ENCODE peak calls at places on chromosomes 3 and 15, in ten cellular contexts. One of them, this sample, is unnamed.

GRCh38 chr15:90497912-90498311 is 31.8 kb upstream of the CRTC3 start:
- DNase-seq in activated CD8-positive, alpha-beta memory T cell treated with anti-CD3 and anti-CD28 coated beads for 48 hours: no peak
- DNase-seq in germinal center: no peak
- DNase-seq in mammary epithelial cell: no peak
- DNase-seq in left ventricle myocardium superior: no peak
- DNase-seq in HAP-1: no peak
- DNase-seq in activated T-helper 1 cell treated with Interleukin-2 at 50 U/mL for 16 hours: no peak
- DNase-seq in tibial nerve: no peak
- DNase-seq in progenitor cell of endocrine pancreas: no peak
- DNase-seq in upper lobe of left lung: peak
- DNase-seq in this sample: peak

GRCh38 chr3:37852097-37852496 is 9.6 kb upstream of the CTDSPL start:
- DNase-seq in progenitor cell of endocrine pancreas: no peak
- DNase-seq in activated T-helper 1 cell treated with Interleukin-2 at 50 U/mL for 16 hours: no peak
- DNase-seq in mammary epithelial cell: peak
- DNase-seq in HAP-1: no peak
- DNase-seq in left ventricle myocardium superior: no peak
- DNase-seq in germinal center: no peak
- DNase-seq in upper lobe of left lung: no peak
- DNase-seq in activated CD8-positive, alpha-beta memory T cell treated with anti-CD3 and anti-CD28 coated beads for 48 hours: no peak
- DNase-seq in tibial nerve: no peak
- DNase-seq in this sample: no peak

GRCh38 chr3:48015451-48016182 is 599 bp downstream of the MAP4 start:
- DNase-seq in progenitor cell of endocrine pancreas: no peak
- DNase-seq in left ventricle myocardium superior: no peak
- DNase-seq in activated T-helper 1 cell treated with Interleukin-2 at 50 U/mL for 16 hours: no peak
- DNase-seq in upper lobe of left lung: no peak
- DNase-seq in activated CD8-positive, alpha-beta memory T cell treated with anti-CD3 and anti-CD28 coated beads for 48 hours: no peak
- DNase-seq in tibial nerve: no peak
- DNase-seq in germinal center: no peak
- DNase-seq in HAP-1: no peak
- DNase-seq in mammary epithelial cell: peak
- DNase-seq in this sample: no peak

GRCh38 chr15:63490345-63491034 is 13.9 kb upstream of the USP3 start:
- DNase-seq in activated T-helper 1 cell treated with Interleukin-2 at 50 U/mL for 16 hours: no peak
- DNase-seq in progenitor cell of endocrine pancreas: no peak
- DNase-seq in tibial nerve: peak
- DNase-seq in left ventricle myocardium superior: no peak
- DNase-seq in activated CD8-positive, alpha-beta memory T cell treated with anti-CD3 and anti-CD28 coated beads for 48 hours: no peak
- DNase-seq in mammary epithelial cell: no peak
- DNase-seq in upper lobe of left lung: peak
- DNase-seq in HAP-1: no peak
- DNase-seq in germinal center: no peak
- DNase-seq in this sample: no peak

GRCh38 chr3:194140520-194141414 is 4.8 kb downstream of the HES1 start:
- DNase-seq in mammary epithelial cell: peak
- DNase-seq in activated CD8-positive, alpha-beta memory T cell treated with anti-CD3 and anti-CD28 coated beads for 48 hours: no peak
- DNase-seq in upper lobe of left lung: peak
- DNase-seq in tibial nerve: no peak
- DNase-seq in progenitor cell of endocrine pancreas: peak
- DNase-seq in germinal center: peak
- DNase-seq in left ventricle myocardium superior: peak
- DNase-seq in HAP-1: peak
- DNase-seq in activated T-helper 1 cell treated with Interleukin-2 at 50 U/mL for 16 hours: no peak
- DNase-seq in this sample: peak

GRCh38 chr15:73985101-73985873 is 6.8 kb downstream of the STOML1 start:
- DNase-seq in HAP-1: no peak
- DNase-seq in left ventricle myocardium superior: peak
- DNase-seq in germinal center: no peak
- DNase-seq in upper lobe of left lung: no peak
- DNase-seq in tibial nerve: no peak
- DNase-seq in progenitor cell of endocrine pancreas: no peak
- DNase-seq in mammary epithelial cell: peak
- DNase-seq in activated T-helper 1 cell treated with Interleukin-2 at 50 U/mL for 16 hours: no peak
- DNase-seq in activated CD8-positive, alpha-beta memory T cell treated with anti-CD3 and anti-CD28 coated beads for 48 hours: no peak
- DNase-seq in this sample: no peak

GRCh38 chr3:171835116-171835515 is 8.0 kb upstream of the TMEM212 start:
- DNase-seq in tibial nerve: no peak
- DNase-seq in progenitor cell of endocrine pancreas: no peak
- DNase-seq in activated T-helper 1 cell treated with Interleukin-2 at 50 U/mL for 16 hours: no peak
- DNase-seq in activated CD8-positive, alpha-beta memory T cell treated with anti-CD3 and anti-CD28 coated beads for 48 hours: no peak
- DNase-seq in HAP-1: no peak
- DNase-seq in left ventricle myocardium superior: no peak
- DNase-seq in mammary epithelial cell: no peak
- DNase-seq in germinal center: no peak
- DNase-seq in upper lobe of left lung: no peak
- DNase-seq in this sample: no peak

GRCh38 chr3:148309390-148310035 is 388.2 kb upstream of the AGTR1 start:
- DNase-seq in mammary epithelial cell: peak
- DNase-seq in upper lobe of left lung: no peak
- DNase-seq in activated CD8-positive, alpha-beta memory T cell treated with anti-CD3 and anti-CD28 coated beads for 48 hours: no peak
- DNase-seq in tibial nerve: peak
- DNase-seq in activated T-helper 1 cell treated with Interleukin-2 at 50 U/mL for 16 hours: no peak
- DNase-seq in progenitor cell of endocrine pancreas: no peak
- DNase-seq in HAP-1: peak
- DNase-seq in left ventricle myocardium superior: no peak
- DNase-seq in germinal center: no peak
- DNase-seq in this sample: peak

GRCh38 chr3:160869825-160870224 is 113.8 kb downstream of the PPM1L start:
- DNase-seq in mammary epithelial cell: peak
- DNase-seq in progenitor cell of endocrine pancreas: no peak
- DNase-seq in HAP-1: no peak
- DNase-seq in tibial nerve: no peak
- DNase-seq in activated CD8-positive, alpha-beta memory T cell treated with anti-CD3 and anti-CD28 coated beads for 48 hours: no peak
- DNase-seq in activated T-helper 1 cell treated with Interleukin-2 at 50 U/mL for 16 hours: no peak
- DNase-seq in left ventricle myocardium superior: peak
- DNase-seq in germinal center: no peak
- DNase-seq in upper lobe of left lung: peak
- DNase-seq in this sample: peak

GRCh38 chr3:189233225-189233858 is 61.6 kb downstream of the TPRG1 start:
- DNase-seq in mammary epithelial cell: peak
- DNase-seq in activated T-helper 1 cell treated with Interleukin-2 at 50 U/mL for 16 hours: no peak
- DNase-seq in germinal center: no peak
- DNase-seq in HAP-1: peak
- DNase-seq in activated CD8-positive, alpha-beta memory T cell treated with anti-CD3 and anti-CD28 coated beads for 48 hours: no peak
- DNase-seq in tibial nerve: peak
- DNase-seq in left ventricle myocardium superior: peak
- DNase-seq in upper lobe of left lung: peak
- DNase-seq in progenitor cell of endocrine pancreas: peak
- DNase-seq in this sample: peak

GRCh38 chr3:15064299-15064834 is 748 bp downstream of the MRPS25 start:
- DNase-seq in germinal center: peak
- DNase-seq in activated CD8-positive, alpha-beta memory T cell treated with anti-CD3 and anti-CD28 coated beads for 48 hours: no peak
- DNase-seq in tibial nerve: peak
- DNase-seq in progenitor cell of endocrine pancreas: no peak
- DNase-seq in left ventricle myocardium superior: no peak
- DNase-seq in upper lobe of left lung: no peak
- DNase-seq in HAP-1: no peak
- DNase-seq in mammary epithelial cell: peak
- DNase-seq in activated T-helper 1 cell treated with Interleukin-2 at 50 U/mL for 16 hours: peak
- DNase-seq in this sample: no peak

GRCh38 chr15:89814112-89814742 is 425 bp downstream of the ANPEP start:
- DNase-seq in HAP-1: no peak
- DNase-seq in mammary epithelial cell: no peak
- DNase-seq in left ventricle myocardium superior: no peak
- DNase-seq in activated CD8-positive, alpha-beta memory T cell treated with anti-CD3 and anti-CD28 coated beads for 48 hours: no peak
- DNase-seq in tibial nerve: no peak
- DNase-seq in activated T-helper 1 cell treated with Interleukin-2 at 50 U/mL for 16 hours: no peak
- DNase-seq in upper lobe of left lung: peak
- DNase-seq in germinal center: peak
- DNase-seq in progenitor cell of endocrine pancreas: no peak
- DNase-seq in this sample: no peak

GRCh38 chr15:65738649-65739048 is 53.4 kb downstream of the DENND4A start:
- DNase-seq in activated T-helper 1 cell treated with Interleukin-2 at 50 U/mL for 16 hours: no peak
- DNase-seq in mammary epithelial cell: no peak
- DNase-seq in tibial nerve: no peak
- DNase-seq in HAP-1: no peak
- DNase-seq in activated CD8-positive, alpha-beta memory T cell treated with anti-CD3 and anti-CD28 coated beads for 48 hours: no peak
- DNase-seq in upper lobe of left lung: no peak
- DNase-seq in germinal center: no peak
- DNase-seq in left ventricle myocardium superior: no peak
- DNase-seq in progenitor cell of endocrine pancreas: no peak
- DNase-seq in this sample: no peak

This sample was measured in Caco-2.